ENCODE peak calls at places on chromosomes 5 and 9, in eight cellular contexts. T, B, L, K, Y, Q, R and Z are unnamed samples.

GRCh38 chr5:113293613-113294340 is 141.0 kb downstream of the TSSK1B start:
- DNase-seq in R (no peak), T (no peak), L (no peak), B (peak; percentile 39), Y (no peak), K (peak; percentile 19), Q (no peak), Z (no peak)

GRCh38 chr9:116721944-116722343 is 34.8 kb downstream of the TRIM32 start:
- DNase-seq in Q (no peak), B (no peak), R (no peak), K (no peak), Y (no peak), T (no peak), L (no peak), Z (no peak)

GRCh38 chr5:59583810-59584562 is 309.5 kb downstream of the PDE4D start:
- DNase-seq in R (no peak), T (no peak), K (no peak), L (no peak), Q (no peak), Y (no peak), B (no peak), Z (no peak)

GRCh38 chr5:80255425-80255751 is 460 bp downstream of the SERINC5 start:
- DNase-seq in K (peak; percentile 57), B (peak; percentile 59), L (no peak), T (no peak), Q (peak; percentile 73), Y (no peak), R (peak; percentile 52), Z (no peak)

GRCh38 chr5:39072915-39073758 is 1.1 kb downstream of the RICTOR start:
- DNase-seq in K (peak; percentile 34), R (peak; percentile 37), Q (peak; percentile 47), L (peak; percentile 25), Y (no peak), T (no peak), B (peak; percentile 50), Z (no peak)

GRCh38 chr5:154278172-154278571 is 87.6 kb downstream of the GALNT10 start:
- DNase-seq in B (no peak), K (no peak), L (no peak), R (peak; percentile 77), T (no peak), Q (no peak), Y (no peak), Z (no peak)

GRCh38 chr5:143454936-143455516 is 51.5 kb upstream of the NR3C1 start:
- DNase-seq in T (no peak), Y (no peak), K (no peak), B (no peak), Q (no peak), R (no peak), L (no peak), Z (no peak)

GRCh38 chr5:67494186-67494842 is 297.7 kb upstream of the CD180 start:
- DNase-seq in Y (no peak), Q (no peak), T (no peak), B (no peak), L (no peak), R (no peak), K (no peak), Z (no peak)

GRCh38 chr9:98484218-98484617 is 224.5 kb downstream of the GABBR2 start:
- DNase-seq in B (no peak), R (peak; percentile 41), L (no peak), Q (no peak), T (no peak), K (no peak), Y (no peak), Z (no peak)

GRCh38 chr5:167582263-167582662 is 709.2 kb upstream of the WWC1 start:
- DNase-seq in Q (no peak), K (no peak), L (no peak), T (no peak), Y (no peak), R (no peak), B (no peak), Z (no peak)

GRCh38 chr5:131635755-131636479 is 888 bp upstream of the RAPGEF6 start:
- DNase-seq in Y (no peak), R (no peak), T (no peak), L (no peak), B (peak; percentile 13), K (no peak), Q (no peak), Z (no peak)

GRCh38 chr5:14257995-14258403 is 114.9 kb downstream of the TRIO start:
- DNase-seq in B (no peak), L (no peak), R (no peak), K (no peak), Y (no peak), T (no peak), Q (no peak), Z (no peak)

GRCh38 chr9:134933076-134933659 is 15.5 kb upstream of the FCN1 start:
- DNase-seq in T (no peak), B (no peak), R (no peak), K (no peak), Q (no peak), Y (no peak), L (no peak), Z (no peak)

GRCh38 chr5:139863855-139864558 is 68.4 kb downstream of the PSD2 start:
- DNase-seq in Q (peak; percentile 74), Y (no peak), R (peak; percentile 13), L (peak; percentile 16), T (peak; percentile 64), K (peak; percentile 65), B (peak; percentile 76), Z (peak; percentile 78)

GRCh38 chr5:77235881-77236560 is 25.5 kb downstream of the PDE8B start:
- DNase-seq in R (no peak), B (no peak), L (no peak), Y (no peak), K (no peak), T (no peak), Q (no peak), Z (no peak)

GRCh38 chr5:67010684-67011409 is 185.8 kb downstream of the CD180 start:
- DNase-seq in L (no peak), R (peak; percentile 96), Y (no peak), B (no peak), T (no peak), Q (no peak), K (no peak), Z (no peak)

GRCh38 chr5:97094579-97095317 is 47.7 kb downstream of the LIX1 start:
- DNase-seq in Q (no peak), L (no peak), Y (no peak), B (no peak), R (no peak), K (no peak), T (no peak), Z (no peak)

GRCh38 chr5:137147346-137147745 is 351.8 kb downstream of the SPOCK1 start:
- DNase-seq in Q (no peak), R (no peak), B (peak; percentile 60), K (no peak), Y (no peak), T (no peak), L (no peak), Z (no peak)

GRCh38 chr9:111597852-111598729 is 1.4 kb downstream of the PTGR1 start:
- DNase-seq in Y (peak; percentile 19), Q (peak; percentile 69), R (peak; percentile 40), T (peak; percentile 39), L (peak; percentile 35), K (peak; percentile 49), B (peak; percentile 66), Z (no peak)

DNA sequence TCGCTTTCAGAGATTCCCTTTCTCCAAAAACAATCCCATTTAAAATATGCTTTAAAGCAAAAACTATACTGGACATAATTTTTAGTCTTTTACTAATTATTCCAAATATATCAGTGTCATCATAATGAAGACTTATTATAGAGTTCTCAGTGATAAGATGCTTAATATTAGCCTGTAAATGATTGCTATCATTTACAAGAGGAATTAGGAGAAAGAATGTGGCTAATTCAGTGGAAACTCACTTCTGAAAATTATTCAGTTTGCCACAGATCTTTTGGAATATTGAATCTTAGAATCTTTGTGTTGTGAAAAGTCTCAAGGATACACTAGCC is 24.7 kb upstream of the GLRX start:
- DNase-seq in Q (no peak), T (no peak), B (no peak), L (no peak), R (no peak), Y (no peak), K (no peak), Z (no peak)
- TF ChIP-seq CTCF in Q (no peak), T (no peak), B (no peak), L (peak; percentile 5), R (no peak), Y (no peak), K (peak; percentile 36), Z (no peak)

DNA sequence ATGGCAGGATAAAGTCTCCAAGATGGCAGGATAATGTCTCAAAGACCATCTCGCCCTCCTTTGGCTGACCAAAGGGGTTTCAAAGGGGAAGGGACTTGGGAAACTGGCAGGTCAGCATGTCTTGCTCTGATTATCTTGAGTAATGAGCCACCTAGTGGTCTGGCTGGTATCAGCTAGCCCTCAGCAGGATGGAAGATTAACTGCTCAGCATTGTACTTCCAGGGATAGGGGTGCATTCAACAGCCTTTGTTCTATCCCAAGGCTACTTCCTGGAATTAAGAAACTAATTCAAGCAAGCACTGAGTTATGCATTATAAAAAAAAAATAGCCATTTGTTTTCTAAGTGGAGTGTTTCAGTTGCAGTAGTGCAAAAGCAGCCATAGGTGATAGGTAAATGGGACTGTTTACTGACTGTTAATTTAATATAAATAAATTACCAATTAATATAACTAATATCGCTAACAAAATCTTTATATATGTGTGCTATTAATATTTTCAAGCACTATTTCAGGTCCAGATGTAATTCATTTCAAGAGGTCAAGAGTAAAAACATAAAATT is 555.5 kb downstream of the CDH9 start:
- DNase-seq in L (no peak), R (no peak), Y (no peak), K (no peak), Q (no peak), B (peak; percentile 55), T (no peak), Z (peak; percentile 37)
- TF ChIP-seq CTCF in L (no peak), R (peak; percentile 51), Y (no peak), K (peak; percentile 53), Q (no peak), B (no peak), T (no peak), Z (peak; percentile 59)

GRCh38 chr9:8486095-8486494 is 686.5 kb upstream of the DMAC1 start:
- DNase-seq in T (peak; percentile 15), K (peak; percentile 25), Y (no peak), B (peak; percentile 72), Q (peak; percentile 28), R (peak; percentile 3), L (no peak), Z (no peak)
- TF ChIP-seq CTCF in T (no peak), K (peak; percentile 55), Y (no peak), B (peak; percentile 30), Q (no peak), R (no peak), L (no peak), Z (peak; percentile 23)

GRCh38 chr5:75677607-75678006 is 39.6 kb downstream of the POC5 start:
- DNase-seq in R (no peak), K (no peak), B (no peak), L (no peak), Q (no peak), T (no peak), Y (no peak), Z (no peak)

GRCh38 chr5:75678155-75678554 is 39.1 kb downstream of the POC5 start:
- DNase-seq in T (no peak), L (no peak), R (no peak), Q (no peak), K (no peak), Y (no peak), B (no peak), Z (no peak)

GRCh38 chr5:75686480-75686879 is 30.8 kb downstream of the POC5 start:
- DNase-seq in R (no peak), K (no peak), Y (no peak), Q (no peak), T (no peak), B (no peak), L (no peak), Z (no peak)

GRCh38 chr5:75685141-75685540 is 32.1 kb downstream of the POC5 start:
- DNase-seq in L (no peak), T (no peak), R (no peak), Y (no peak), B (no peak), Q (no peak), K (no peak), Z (no peak)

GRCh38 chr5:75681125-75681830 is 36.0 kb downstream of the POC5 start:
- DNase-seq in L (no peak), K (no peak), Q (no peak), R (peak; percentile 30), B (peak; percentile 54), Y (no peak), T (no peak), Z (no peak)
- TF ChIP-seq CTCF in L (peak; percentile 90), K (peak; percentile 89), Q (peak; percentile 85), R (peak; percentile 59), B (peak; percentile 57), Y (peak; percentile 55), T (peak; percentile 67), Z (peak; percentile 64)